ENCODE peak calls at places on chromosomes 5 and 9, in five cellular contexts. One of them, this sample, is unnamed. For H3K4me1, the result is how much of the 10 kb centered on the place peaks cover.

GRCh38 chr5:108749130-108749861 is 1.6 kb downstream of the FER start:
- DNase-seq in HCT116: no peak
- DNase-seq in cardiac muscle cell: no peak
- DNase-seq in neuronal stem cell: no peak
- DNase-seq in hepatocyte: peak
- DNase-seq in this sample: no peak

GRCh38 chr5:43008369-43009158 is 31.6 kb downstream of the ANXA2R start:
- DNase-seq in HCT116: peak
- DNase-seq in cardiac muscle cell: peak
- DNase-seq in neuronal stem cell: no peak
- DNase-seq in hepatocyte: peak
- DNase-seq in this sample: peak

GRCh38 chr9:70145981-70146380 is 102.3 kb downstream of the MAMDC2 start:
- DNase-seq in HCT116: no peak
- DNase-seq in cardiac muscle cell: no peak
- DNase-seq in neuronal stem cell: no peak
- DNase-seq in hepatocyte: no peak
- DNase-seq in this sample: no peak

GRCh38 chr5:34686762-34687268 is 30.7 kb downstream of the RAI14 start:
- DNase-seq in HCT116: peak
- DNase-seq in cardiac muscle cell: peak
- DNase-seq in neuronal stem cell: no peak
- DNase-seq in hepatocyte: peak
- DNase-seq in this sample: no peak

GRCh38 chr9:27763831-27764230 is 190.6 kb upstream of the C9orf72 start:
- DNase-seq in HCT116: no peak
- DNase-seq in cardiac muscle cell: no peak
- DNase-seq in neuronal stem cell: no peak
- DNase-seq in hepatocyte: no peak
- DNase-seq in this sample: no peak

GRCh38 chr5:58410441-58410840 is 49.4 kb downstream of the PLK2 start:
- DNase-seq in HCT116: no peak
- DNase-seq in cardiac muscle cell: peak
- DNase-seq in neuronal stem cell: no peak
- DNase-seq in hepatocyte: peak
- DNase-seq in this sample: no peak

GRCh38 chr5:157025093-157025698 is 33.7 kb downstream of the HAVCR1 start:
- DNase-seq in HCT116: no peak
- DNase-seq in cardiac muscle cell: no peak
- DNase-seq in neuronal stem cell: no peak
- DNase-seq in hepatocyte: no peak
- DNase-seq in this sample: peak

GRCh38 chr5:1436681-1437080 is 8.6 kb downstream of the SLC6A3 start:
- DNase-seq in HCT116: no peak
- DNase-seq in cardiac muscle cell: no peak
- DNase-seq in neuronal stem cell: no peak
- DNase-seq in hepatocyte: no peak
- DNase-seq in this sample: no peak

GRCh38 chr9:92384373-92384772 is 20.0 kb downstream of the OGN start:
- DNase-seq in HCT116: no peak
- DNase-seq in cardiac muscle cell: no peak
- DNase-seq in neuronal stem cell: no peak
- DNase-seq in hepatocyte: no peak
- DNase-seq in this sample: no peak

GRCh38 chr5:42855386-42855785 is 43.7 kb upstream of the SELENOP start:
- DNase-seq in HCT116: no peak
- DNase-seq in cardiac muscle cell: no peak
- DNase-seq in neuronal stem cell: no peak
- DNase-seq in hepatocyte: no peak
- DNase-seq in this sample: no peak

GRCh38 chr9:113416149-113416726 is 5.7 kb downstream of the C9orf43 start:
- DNase-seq in HCT116: no peak
- DNase-seq in cardiac muscle cell: no peak
- DNase-seq in neuronal stem cell: no peak
- DNase-seq in hepatocyte: no peak
- DNase-seq in this sample: no peak

GRCh38 chr5:111697215-111697614 is 59.8 kb downstream of the NREP start:
- DNase-seq in HCT116: no peak
- DNase-seq in cardiac muscle cell: peak
- DNase-seq in neuronal stem cell: no peak
- DNase-seq in hepatocyte: peak
- DNase-seq in this sample: no peak

GRCh38 chr9:131429121-131430012 is 35.5 kb downstream of the PRRC2B start:
- DNase-seq in HCT116: no peak
- DNase-seq in cardiac muscle cell: no peak
- DNase-seq in neuronal stem cell: no peak
- DNase-seq in hepatocyte: no peak
- DNase-seq in this sample: no peak

GRCh38 chr9:13447551-13448422 is 168.3 kb upstream of the MPDZ start:
- DNase-seq in HCT116: no peak
- DNase-seq in cardiac muscle cell: peak
- DNase-seq in neuronal stem cell: no peak
- DNase-seq in hepatocyte: no peak
- DNase-seq in this sample: no peak

GRCh38 chr5:176675676-176676360 is 28.5 kb downstream of the TSPAN17 start:
- DNase-seq in HCT116: peak
- DNase-seq in cardiac muscle cell: peak
- DNase-seq in neuronal stem cell: no peak
- DNase-seq in hepatocyte: no peak
- DNase-seq in this sample: no peak

GRCh38 chr5:159878988-159879471 is 37.3 kb upstream of the ADRA1B start:
- DNase-seq in HCT116: no peak
- DNase-seq in cardiac muscle cell: peak
- DNase-seq in neuronal stem cell: peak
- DNase-seq in hepatocyte: peak
- DNase-seq in this sample: no peak

GRCh38 chr5:168747987-168748777 is 169.0 kb upstream of the PANK3 start:
- DNase-seq in HCT116: peak
- DNase-seq in cardiac muscle cell: peak
- DNase-seq in neuronal stem cell: peak
- DNase-seq in hepatocyte: peak
- DNase-seq in this sample: no peak

GRCh38 chr9:130885422-130886375 is 10.9 kb downstream of the QRFP start:
- DNase-seq in HCT116: no peak
- DNase-seq in cardiac muscle cell: no peak
- DNase-seq in neuronal stem cell: no peak
- DNase-seq in hepatocyte: no peak
- DNase-seq in this sample: no peak

GRCh38 chr5:72378636-72379289 is 58.6 kb downstream of the PTCD2 start:
- DNase-seq in HCT116: no peak
- DNase-seq in cardiac muscle cell: peak
- DNase-seq in neuronal stem cell: no peak
- DNase-seq in hepatocyte: peak
- DNase-seq in this sample: no peak

GRCh38 chr5:60497706-60498500 is 202.1 kb downstream of the DEPDC1B start:
- DNase-seq in HCT116: no peak
- DNase-seq in cardiac muscle cell: peak
- DNase-seq in neuronal stem cell: no peak
- DNase-seq in hepatocyte: no peak
- DNase-seq in this sample: no peak

GRCh38 chr5:73122875-73123810 is 2.8 kb downstream of the TMEM171 start:
- DNase-seq in HCT116: no peak
- DNase-seq in cardiac muscle cell: peak
- DNase-seq in neuronal stem cell: no peak
- DNase-seq in hepatocyte: no peak
- DNase-seq in this sample: no peak

GRCh38 chr5:176833286-176833685 is 22.9 kb downstream of the UNC5A start:
- DNase-seq in HCT116: no peak
- DNase-seq in cardiac muscle cell: no peak
- DNase-seq in neuronal stem cell: no peak
- DNase-seq in hepatocyte: no peak
- DNase-seq in this sample: no peak

GRCh38 chr5:107430077-107430625 is 240.6 kb downstream of the EFNA5 start:
- DNase-seq in HCT116: no peak
- DNase-seq in cardiac muscle cell: peak
- DNase-seq in neuronal stem cell: no peak
- DNase-seq in hepatocyte: no peak
- DNase-seq in this sample: no peak
- H3K27ac ChIP-seq in HCT116: no peak
- H3K27ac ChIP-seq in cardiac muscle cell: no peak
- H3K27ac ChIP-seq in neuronal stem cell: no peak
- H3K27ac ChIP-seq in hepatocyte: no peak
- H3K27ac ChIP-seq in this sample: no peak

GRCh38 chr5:132812949-132813598 is at the start of gene SOWAHA:
- DNase-seq in HCT116: no peak
- DNase-seq in cardiac muscle cell: no peak
- DNase-seq in neuronal stem cell: no peak
- DNase-seq in hepatocyte: peak
- DNase-seq in this sample: no peak
- H3K4me3 ChIP-seq in HCT116: peak
- H3K4me3 ChIP-seq in cardiac muscle cell: peak
- H3K4me3 ChIP-seq in neuronal stem cell: no peak
- H3K4me3 ChIP-seq in hepatocyte: peak
- H3K4me3 ChIP-seq in this sample: peak

DNA sequence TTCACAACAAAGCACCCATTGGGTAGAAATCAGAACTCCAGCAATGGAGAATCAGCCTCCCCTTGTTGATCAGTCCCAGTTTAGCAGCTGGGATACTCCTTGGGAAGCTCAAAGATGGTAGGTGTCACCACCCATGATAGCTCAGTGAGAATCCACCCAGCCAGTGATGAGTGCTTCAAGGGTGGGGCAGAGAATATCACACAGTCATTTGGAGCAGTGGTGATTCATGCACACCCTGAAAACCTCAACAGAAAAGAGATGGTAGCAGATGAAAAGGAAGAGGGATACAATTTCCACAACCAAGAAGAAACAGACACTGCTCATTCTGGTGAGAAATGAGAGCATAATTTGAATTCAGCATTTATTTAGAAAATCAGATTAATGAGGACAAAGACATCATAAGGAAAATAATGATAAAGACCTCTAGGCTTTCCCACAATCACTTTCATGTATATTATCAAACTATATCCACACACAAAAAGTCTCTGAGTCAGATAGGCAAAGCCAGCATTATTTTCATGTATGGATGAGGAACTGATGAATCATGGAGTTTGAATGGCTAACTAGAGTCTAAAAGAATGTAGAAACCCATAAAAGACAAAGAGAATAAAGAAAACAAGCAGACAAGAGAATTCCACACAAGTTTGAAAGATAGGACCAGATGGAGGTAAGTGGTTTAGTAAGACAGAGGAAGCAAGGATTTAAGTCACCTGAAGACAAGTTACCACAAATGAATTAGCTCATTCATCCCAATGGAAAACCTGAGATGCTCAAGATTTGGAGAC is 82.9 kb downstream of the FEM1C start:
- DNase-seq in HCT116: peak
- DNase-seq in cardiac muscle cell: peak
- DNase-seq in neuronal stem cell: no peak
- DNase-seq in hepatocyte: no peak
- DNase-seq in this sample: no peak
- H3K4me1 ChIP-seq in HCT116: half or more
- H3K4me1 ChIP-seq in cardiac muscle cell: under half
- H3K4me1 ChIP-seq in neuronal stem cell: under half
- H3K4me1 ChIP-seq in hepatocyte: under half
- H3K4me1 ChIP-seq in this sample: under half

GRCh38 chr9:96150324-96151023 is 151.5 kb downstream of the HSD17B3 start:
- DNase-seq in HCT116: no peak
- DNase-seq in cardiac muscle cell: no peak
- DNase-seq in neuronal stem cell: no peak
- DNase-seq in hepatocyte: no peak
- DNase-seq in this sample: no peak
- H3K27ac ChIP-seq in HCT116: no peak
- H3K27ac ChIP-seq in cardiac muscle cell: no peak
- H3K27ac ChIP-seq in neuronal stem cell: no peak
- H3K27ac ChIP-seq in hepatocyte: no peak
- H3K27ac ChIP-seq in this sample: no peak

This sample was measured in effector memory CD4-positive, alpha-beta T cell.